ENCODE peak calls at places on chromosomes 16 and 17, in five cellular contexts. V is HepG2, Z is GM23338, T is K562, P is GM12878. X is an unnamed sample.

GRCh38 chr16:87687998-87688529 is 77.7 kb downstream of the KLHDC4 start:
- DNase-seq in V (no peak), Z (no peak), T (no peak), P (no peak), X (no peak)

GRCh38 chr16:56241596-56241995 is 50.3 kb downstream of the GNAO1 start:
- DNase-seq in V (no peak), Z (no peak), T (no peak), P (no peak), X (no peak)

GRCh38 chr17:74239169-74239568 is 25.8 kb downstream of the TTYH2 start:
- DNase-seq in V (no peak), Z (no peak), T (no peak), P (no peak), X (no peak)

GRCh38 chr17:48037924-48038323 is 327 bp upstream of the COPZ2 start:
- DNase-seq in V (no peak), Z (peak; percentile 63), T (no peak), P (no peak), X (no peak)

GRCh38 chr16:89159850-89160354 is 11.6 kb upstream of the CDH15 start:
- DNase-seq in V (no peak), Z (no peak), T (no peak), P (no peak), X (no peak)

GRCh38 chr16:52873997-52874500 is 178.6 kb downstream of the CHD9NB start:
- DNase-seq in V (no peak), Z (peak; percentile 79), T (no peak), P (no peak), X (no peak)

GRCh38 chr16:11989238-11990160 is 13.0 kb downstream of the SNX29 start:
- DNase-seq in V (no peak), Z (no peak), T (peak; percentile 9), P (no peak), X (no peak)

GRCh38 chr16:68263559-68264127 is 683 bp upstream of the SLC7A6 start:
- DNase-seq in V (no peak), Z (peak; percentile 14), T (no peak), P (no peak), X (no peak)

GRCh38 chr16:71537643-71538042 is 11.4 kb downstream of the CHST4 start:
- DNase-seq in V (peak; percentile 66), Z (peak; percentile 82), T (peak; percentile 64), P (peak; percentile 21), X (peak; percentile 50)

GRCh38 chr16:57084257-57084770 is 8.1 kb upstream of the CPNE2 start:
- DNase-seq in V (peak; percentile 54), Z (peak; percentile 90), T (peak; percentile 82), P (peak; percentile 25), X (peak; percentile 63)

GRCh38 chr17:79630821-79631639 is 20.2 kb upstream of the RBFOX3 start:
- DNase-seq in V (no peak), Z (no peak), T (no peak), P (no peak), X (no peak)

DNA sequence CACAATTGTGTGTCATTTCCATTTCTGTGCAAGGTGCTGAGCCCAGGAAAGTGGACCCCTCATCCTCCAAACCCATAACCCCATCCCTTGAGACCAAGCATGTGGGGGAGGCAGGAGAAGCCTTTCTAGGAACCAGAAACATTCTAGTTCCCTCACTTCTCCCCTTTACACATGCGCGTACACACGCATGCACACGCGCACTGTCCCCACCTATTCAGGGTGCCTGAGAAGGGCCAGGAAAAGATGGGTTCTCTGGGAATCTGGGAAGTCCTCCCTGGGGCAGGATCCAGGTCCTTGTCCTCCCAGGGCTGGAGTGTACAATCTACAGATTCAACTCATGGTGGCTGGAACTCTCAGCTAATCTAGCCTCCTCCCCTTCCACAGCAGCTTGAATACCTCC is 2.4 kb downstream of the PPY start:
- DNase-seq in V (no peak), Z (no peak), T (no peak), P (no peak), X (no peak)
- TF ChIP-seq CTCF in V (no peak), Z (no peak), T (no peak), P (no peak), X (no peak)

GRCh38 chr16:29678691-29679267 is at the start of gene QPRT:
- DNase-seq in V (peak; percentile 85), Z (peak; percentile 95), T (peak; percentile 92), P (no peak), X (no peak)
- TF ChIP-seq REST in V (no peak), Z (no peak), T (no peak), P (no peak), X (no peak)

DNA sequence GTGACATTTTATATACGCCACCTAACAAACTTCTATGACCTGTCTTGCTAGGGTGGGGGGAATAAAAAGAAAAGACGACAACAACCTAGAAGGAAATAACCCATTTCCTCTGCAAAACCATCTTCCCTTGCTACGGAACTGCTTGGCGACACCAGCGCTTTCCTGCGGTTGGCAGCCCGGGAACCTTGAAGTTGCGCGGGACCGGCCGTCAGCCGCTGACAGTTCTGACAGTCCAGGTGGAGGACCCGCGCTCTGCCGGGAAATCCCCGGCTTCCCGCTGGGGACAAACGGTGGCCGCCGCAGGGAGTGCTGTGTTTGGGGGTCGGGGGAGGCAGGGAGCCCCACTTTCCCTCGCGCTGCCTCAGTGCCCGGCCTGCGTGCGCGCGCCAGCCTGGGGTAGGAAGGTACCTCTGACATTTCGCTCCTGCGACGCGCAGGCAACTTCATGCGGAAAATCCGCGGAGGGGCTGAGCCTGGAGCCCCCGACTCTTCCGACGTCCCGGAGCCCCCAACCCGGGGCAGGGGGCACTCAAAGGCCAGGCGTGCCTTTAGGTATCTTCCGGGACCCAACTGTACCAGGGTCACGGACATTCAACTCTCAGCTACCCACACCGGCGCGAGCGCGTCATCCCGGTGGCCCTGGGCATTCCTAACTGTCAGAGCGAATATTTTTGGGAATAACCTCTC is 516 bp downstream of the SLC16A6 start:
- DNase-seq in V (no peak), Z (peak; percentile 74), T (no peak), P (no peak), X (no peak)
- TF ChIP-seq EZH2 in V (no peak), Z (peak; percentile 6), T (no peak), P (no peak), X (no peak)

GRCh38 chr17:565506-565905 is 149.1 kb downstream of the VPS53 start:
- DNase-seq in V (peak; percentile 18), Z (peak; percentile 58), T (no peak), P (no peak), X (no peak)
- TF ChIP-seq CTCF in V (peak; percentile 27), Z (peak; percentile 50), T (peak; percentile 97), P (no peak), X (peak; percentile 52)

DNA sequence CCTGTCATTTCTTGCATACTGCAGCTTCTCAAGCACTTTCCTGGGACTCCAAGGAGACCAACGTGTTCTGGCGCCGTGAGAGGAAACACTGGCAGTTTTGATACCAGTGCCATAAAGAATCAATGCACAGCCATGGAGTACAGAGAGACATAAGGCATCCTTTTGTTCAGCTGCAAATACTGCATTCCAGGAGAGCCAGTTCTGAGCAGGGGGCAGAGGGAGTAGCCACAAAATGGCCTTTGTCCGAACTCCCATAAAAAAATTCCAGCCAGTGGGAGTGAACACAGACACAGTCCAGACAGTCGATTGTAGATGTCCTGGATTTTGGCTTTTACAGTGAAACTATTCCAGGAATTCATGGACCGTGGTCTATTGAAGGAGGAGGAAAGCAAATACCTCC is 36.2 kb upstream of the TEKT3 start:
- DNase-seq in V (peak; percentile 89), Z (peak; percentile 13), T (no peak), P (no peak), X (peak; percentile 10)
- TF ChIP-seq REST in V (no peak), Z (no peak), T (no peak), P (no peak), X (no peak)

GRCh38 chr17:43906951-43907424 is 348 bp downstream of the MPP2 start:
- DNase-seq in V (no peak), Z (no peak), T (no peak), P (no peak), X (no peak)

GRCh38 chr17:43909537-43910231 is 2.3 kb upstream of the MPP2 start:
- DNase-seq in V (no peak), Z (no peak), T (no peak), P (no peak), X (no peak)

GRCh38 chr17:43907425-43907981 is at the start of gene MPP2:
- DNase-seq in V (peak; percentile 20), Z (peak; percentile 96), T (peak; percentile 67), P (no peak), X (peak; percentile 64)

GRCh38 chr17:43905985-43906852 is 1.1 kb downstream of the MPP2 start:
- DNase-seq in V (peak; percentile 47), Z (peak; percentile 96), T (no peak), P (no peak), X (no peak)

DNA sequence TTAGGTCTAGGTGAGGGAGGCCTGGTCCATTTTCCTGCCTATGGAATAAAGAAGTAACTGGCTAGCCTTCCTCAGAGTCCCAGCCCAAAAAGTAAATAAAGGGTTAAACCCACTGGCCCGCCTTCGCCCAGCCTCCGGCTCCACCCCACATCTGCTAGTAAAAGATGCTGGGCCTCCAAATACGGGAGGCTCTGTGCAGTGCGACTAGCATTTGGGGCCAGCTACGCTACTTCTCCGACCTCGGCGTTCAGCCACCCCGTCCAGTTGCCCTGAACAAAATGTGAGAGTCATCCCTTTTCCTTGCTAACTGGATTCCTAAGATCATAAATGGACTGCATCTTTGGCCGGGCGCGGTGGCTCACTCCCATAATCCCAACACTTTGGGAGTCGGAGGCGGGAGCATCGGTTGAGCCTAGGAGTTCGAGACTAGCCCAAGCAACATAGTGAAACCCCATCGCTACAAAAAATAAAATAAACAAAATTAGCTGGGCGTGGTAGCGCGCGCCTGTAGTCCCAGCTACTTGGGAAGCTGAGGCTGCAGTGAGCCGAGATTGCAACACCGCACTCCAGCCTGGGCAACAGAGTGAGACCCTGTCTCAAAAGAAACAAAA is 880 bp upstream of the MPP2 start:
- DNase-seq in V (no peak), Z (peak; percentile 88), T (peak; percentile 62), P (no peak), X (peak; percentile 62)
- TF ChIP-seq EZH2 in V (peak; percentile 63), Z (peak; percentile 30), T (no peak), P (no peak), X (no peak)

DNA sequence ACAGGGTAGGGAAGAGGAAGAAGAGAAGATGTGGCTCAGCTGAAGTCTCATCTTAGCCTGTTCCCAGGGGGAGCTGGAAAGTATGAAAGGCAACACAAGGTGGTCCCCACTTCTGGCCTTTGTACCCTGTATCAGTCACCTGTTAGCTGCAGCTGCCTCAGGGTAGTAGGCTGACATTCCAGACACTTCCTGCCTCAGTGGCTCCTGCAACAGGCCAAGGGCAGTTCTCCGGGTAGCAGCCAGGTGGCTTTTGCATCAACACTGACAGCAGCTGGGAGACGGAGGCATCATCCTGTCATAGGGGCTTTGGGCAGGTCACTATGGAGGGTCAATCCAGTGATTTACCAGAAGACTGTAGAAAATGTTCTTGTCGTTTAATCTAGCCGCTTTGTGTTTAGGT is 124.0 kb downstream of the RGS9 start:
- DNase-seq in V (no peak), Z (peak; percentile 62), T (no peak), P (no peak), X (no peak)
- TF ChIP-seq CTCF in V (no peak), Z (peak; percentile 61), T (peak; percentile 12), P (no peak), X (peak; percentile 59)

X was measured in HCT116.